ENCODE peak calls at places on chromosomes 6 and 20, in ten cellular contexts. J is foreskin fibroblast; Y is body of pancreas; C is GM20000; E is heart left ventricle; G is putamen; O is left ventricle myocardium superior; T is activated T-cell treated with anti-CD3 and anti-CD28 coated beads, Interleukin-2, amount 50 U/mL, for 1 hour; L is NCI-H774; N is activated CD4-positive, CD25-positive, alpha-beta regulatory T cell. B is an unnamed sample.

GRCh38 chr20:46286977-46287376 is 21.3 kb downstream of the CDH22 start:
- DNase-seq in J (no peak), Y (no peak), C (no peak), E (no peak), G (no peak), O (no peak), T (no peak), L (no peak), N (no peak), B (no peak)

GRCh38 chr6:26172496-26172958 is 85.3 kb downstream of the HFE start:
- DNase-seq in J (no peak), Y (peak), C (no peak), E (peak), G (peak), O (no peak), T (no peak), L (no peak), N (no peak), B (peak)

GRCh38 chr20:58103517-58103904 is 124.9 kb downstream of the ANKRD60 start:
- DNase-seq in J (no peak), Y (no peak), C (no peak), E (no peak), G (no peak), O (no peak), T (no peak), L (no peak), N (no peak), B (no peak)

GRCh38 chr6:113219783-113220182 is 637.4 kb upstream of the MARCKS start:
- DNase-seq in J (no peak), Y (no peak), C (no peak), E (no peak), G (no peak), O (no peak), T (no peak), L (no peak), N (no peak), B (no peak)

GRCh38 chr20:44586289-44586911 is 4.0 kb downstream of the PKIG start:
- DNase-seq in J (no peak), Y (no peak), C (peak), E (no peak), G (no peak), O (no peak), T (no peak), L (no peak), N (no peak), B (peak)

GRCh38 chr6:135722679-135723078 is 128.8 kb upstream of the PDE7B start:
- DNase-seq in J (peak), Y (peak), C (no peak), E (no peak), G (no peak), O (no peak), T (no peak), L (no peak), N (no peak), B (no peak)

GRCh38 chr6:99592900-99593299 is 13.7 kb upstream of the PRDM13 start:
- DNase-seq in J (no peak), Y (no peak), C (no peak), E (no peak), G (no peak), O (no peak), T (no peak), L (no peak), N (no peak), B (no peak)

GRCh38 chr6:34341481-34341971 is 50.9 kb downstream of the NUDT3 start:
- DNase-seq in J (peak), Y (peak), C (no peak), E (no peak), G (no peak), O (no peak), T (no peak), L (no peak), N (no peak), B (no peak)

GRCh38 chr20:38723982-38724602 is at the start of gene SLC32A1:
- DNase-seq in J (no peak), Y (no peak), C (peak), E (no peak), G (peak), O (no peak), T (peak), L (no peak), N (no peak), B (no peak)

GRCh38 chr6:62035952-62036351 is 250.1 kb downstream of the KHDRBS2 start:
- DNase-seq in J (no peak), Y (no peak), C (no peak), E (no peak), G (no peak), O (no peak), T (no peak), L (no peak), N (no peak), B (no peak)

GRCh38 chr20:63318391-63319163 is 25.6 kb downstream of the COL20A1 start:
- DNase-seq in J (no peak), Y (peak), C (no peak), E (no peak), G (no peak), O (peak), T (peak), L (no peak), N (no peak), B (no peak)

GRCh38 chr20:19453369-19453768 is 240.9 kb downstream of the SLC24A3 start:
- DNase-seq in J (no peak), Y (no peak), C (no peak), E (no peak), G (no peak), O (no peak), T (no peak), L (no peak), N (no peak), B (no peak)

GRCh38 chr6:153092082-153093013 is 38.7 kb downstream of the RGS17 start:
- DNase-seq in J (peak), Y (no peak), C (peak), E (no peak), G (no peak), O (no peak), T (no peak), L (no peak), N (no peak), B (no peak)

GRCh38 chr6:83708546-83708969 is 343 bp downstream of the SNAP91 start:
- DNase-seq in J (peak), Y (no peak), C (no peak), E (no peak), G (peak), O (no peak), T (no peak), L (no peak), N (no peak), B (no peak)

GRCh38 chr6:14282326-14282725 is 164.8 kb downstream of the CD83 start:
- DNase-seq in J (no peak), Y (no peak), C (no peak), E (no peak), G (no peak), O (no peak), T (no peak), L (no peak), N (no peak), B (no peak)

GRCh38 chr6:35069262-35069661 is 71.9 kb downstream of the TCP11 start:
- DNase-seq in J (no peak), Y (no peak), C (no peak), E (no peak), G (no peak), O (no peak), T (no peak), L (no peak), N (no peak), B (no peak)

GRCh38 chr6:107386340-107386739 is 73.0 kb downstream of the PDSS2 start:
- DNase-seq in J (peak), Y (no peak), C (no peak), E (no peak), G (no peak), O (no peak), T (no peak), L (no peak), N (no peak), B (no peak)

GRCh38 chr6:70225052-70225451 is 77.8 kb downstream of the COL9A1 start:
- DNase-seq in J (no peak), Y (no peak), C (no peak), E (no peak), G (peak), O (no peak), T (no peak), L (no peak), N (no peak), B (no peak)

GRCh38 chr6:97292671-97293070 is 9.7 kb upstream of the MMS22L start:
- DNase-seq in J (peak), Y (no peak), C (no peak), E (no peak), G (no peak), O (no peak), T (no peak), L (no peak), N (no peak), B (no peak)

GRCh38 chr20:2151805-2152727 is 50.4 kb downstream of the STK35 start:
- DNase-seq in J (peak), Y (no peak), C (no peak), E (no peak), G (no peak), O (no peak), T (no peak), L (no peak), N (no peak), B (no peak)

GRCh38 chr6:155782320-155782730 is 326.7 kb upstream of the NOX3 start:
- DNase-seq in J (peak), Y (no peak), C (no peak), E (no peak), G (no peak), O (no peak), T (no peak), L (no peak), N (no peak), B (no peak)

GRCh38 chr20:50713677-50714101 is 17.7 kb upstream of the PARD6B start:
- DNase-seq in J (no peak), Y (peak), C (no peak), E (peak), G (no peak), O (no peak), T (no peak), L (no peak), N (no peak), B (no peak)

GRCh38 chr6:34916348-34916967 is 27.4 kb downstream of the ANKS1A start:
- DNase-seq in J (no peak), Y (no peak), C (no peak), E (no peak), G (no peak), O (no peak), T (no peak), L (no peak), N (no peak), B (no peak)

GRCh38 chr6:139852067-139852466 is 477.6 kb upstream of the CITED2 start:
- DNase-seq in J (no peak), Y (no peak), C (no peak), E (no peak), G (no peak), O (no peak), T (no peak), L (no peak), N (no peak), B (no peak)

GRCh38 chr6:111871725-111872520 is 1.3 kb downstream of the FYN start:
- DNase-seq in J (peak), Y (no peak), C (peak), E (peak), G (peak), O (peak), T (peak), L (peak), N (no peak), B (peak)

GRCh38 chr6:21800948-21801438 is 207.4 kb downstream of the SOX4 start:
- DNase-seq in J (peak), Y (peak), C (no peak), E (no peak), G (no peak), O (no peak), T (no peak), L (peak), N (no peak), B (no peak)

GRCh38 chr6:111743318-111743717 is 129.9 kb downstream of the FYN start:
- DNase-seq in J (no peak), Y (no peak), C (no peak), E (no peak), G (peak), O (peak), T (no peak), L (no peak), N (no peak), B (no peak)

GRCh38 chr6:11975353-11975977 is 36.6 kb upstream of the HIVEP1 start:
- DNase-seq in J (no peak), Y (no peak), C (peak), E (no peak), G (no peak), O (no peak), T (no peak), L (no peak), N (no peak), B (no peak)

GRCh38 chr20:25399038-25399430 is 8.4 kb upstream of the ABHD12 start:
- DNase-seq in J (peak), Y (peak), C (peak), E (no peak), G (peak), O (no peak), T (no peak), L (peak), N (no peak), B (peak)

GRCh38 chr20:59412896-59413295 is 112.5 kb downstream of the EDN3 start:
- DNase-seq in J (no peak), Y (no peak), C (no peak), E (no peak), G (no peak), O (no peak), T (no peak), L (no peak), N (no peak), B (peak)

GRCh38 chr6:16398587-16398986 is 160.2 kb downstream of the GMPR start:
- DNase-seq in J (peak), Y (no peak), C (no peak), E (no peak), G (no peak), O (no peak), T (no peak), L (no peak), N (no peak), B (no peak)

GRCh38 chr6:170075659-170076223 is 215.1 kb downstream of the DLL1 start:
- DNase-seq in J (no peak), Y (peak), C (no peak), E (peak), G (no peak), O (peak), T (no peak), L (no peak), N (no peak), B (no peak)

GRCh38 chr6:100467144-100468012 is 2.7 kb upstream of the SIM1 start:
- DNase-seq in J (no peak), Y (no peak), C (peak), E (no peak), G (no peak), O (no peak), T (no peak), L (no peak), N (no peak), B (no peak)

GRCh38 chr6:137926207-137926731 is 59.2 kb downstream of the TNFAIP3 start:
- DNase-seq in J (peak), Y (peak), C (no peak), E (no peak), G (no peak), O (no peak), T (no peak), L (no peak), N (no peak), B (no peak)

GRCh38 chr6:165718486-165718885 is 55.4 kb upstream of the PDE10A start:
- DNase-seq in J (no peak), Y (no peak), C (no peak), E (no peak), G (no peak), O (no peak), T (no peak), L (no peak), N (no peak), B (no peak)

GRCh38 chr6:3269412-3269975 is 10.7 kb downstream of the PSMG4 start:
- DNase-seq in J (no peak), Y (no peak), C (no peak), E (no peak), G (peak), O (peak), T (no peak), L (no peak), N (no peak), B (no peak)

GRCh38 chr6:161674930-161675523 is 401.2 kb upstream of the AGPAT4 start:
- DNase-seq in J (no peak), Y (no peak), C (no peak), E (no peak), G (no peak), O (no peak), T (no peak), L (no peak), N (no peak), B (no peak)